ENCODE peak calls at places on chromosomes 4 and X, in eight cellular contexts. Z, W, I, C, H, X, T and S are unnamed samples.
A peak's percentile ranks its signal among the peaks of the same experiment; 100 is the strongest.

GRCh38 chrX:100747090-100747489 is 15.2 kb upstream of the SYTL4 start:
- DNase-seq in T (no peak), H (no peak), W (no peak), I (peak; percentile 25), X (no peak), Z (no peak), C (no peak), S (peak; percentile 17)

GRCh38 chr4:41644288-41644914 is 104.1 kb downstream of the PHOX2B start:
- DNase-seq in C (peak; percentile 45), W (no peak), T (peak; percentile 80), I (peak; percentile 58), H (peak; percentile 50), X (no peak), Z (peak; percentile 92), S (peak; percentile 52)

GRCh38 chr4:77990456-77990855 is 66.7 kb upstream of the FRAS1 start:
- DNase-seq in C (no peak), H (no peak), X (no peak), W (no peak), Z (no peak), I (no peak), T (no peak), S (no peak)

GRCh38 chrX:119118780-119119395 is 8.7 kb downstream of the KIAA1210 start:
- DNase-seq in X (peak; percentile 61), C (peak; percentile 28), T (peak; percentile 59), Z (peak; percentile 54), I (peak; percentile 58), H (peak; percentile 40), W (peak; percentile 29), S (peak; percentile 60)

GRCh38 chr4:151541438-151542071 is 132.6 kb downstream of the FHIP1A start:
- DNase-seq in I (peak; percentile 78), C (no peak), H (no peak), W (no peak), T (no peak), Z (no peak), X (no peak), S (peak; percentile 36)

GRCh38 chrX:64330284-64330683 is 65.0 kb downstream of the MTMR8 start:
- DNase-seq in T (no peak), C (no peak), I (no peak), X (no peak), Z (no peak), W (no peak), H (peak; percentile 0), S (no peak)

GRCh38 chrX:136417806-136418205 is 69.9 kb upstream of the BRS3 start:
- DNase-seq in X (no peak), C (no peak), Z (no peak), H (no peak), I (no peak), T (no peak), W (no peak), S (no peak)

GRCh38 chrX:49754238-49754857 is 58.6 kb upstream of the PAGE1 start:
- DNase-seq in Z (peak; percentile 32), I (peak; percentile 42), H (peak; percentile 9), C (peak; percentile 3), X (peak; percentile 51), W (no peak), T (peak; percentile 61), S (peak; percentile 32)

GRCh38 chrX:108033890-108034289 is 11.0 kb upstream of the VSIG1 start:
- DNase-seq in X (no peak), T (no peak), H (no peak), W (no peak), Z (no peak), I (peak; percentile 14), C (no peak), S (no peak)

GRCh38 chr4:185222598-185222997 is 13.2 kb downstream of the SNX25 start:
- DNase-seq in H (no peak), X (no peak), I (no peak), Z (no peak), T (no peak), C (peak; percentile 33), W (no peak), S (no peak)

GRCh38 chr4:113423631-113424030 is 337.9 kb downstream of the CAMK2D start:
- DNase-seq in Z (no peak), W (no peak), I (no peak), H (no peak), T (no peak), C (no peak), X (no peak), S (no peak)

GRCh38 chr4:3791910-3792542 is 25.8 kb downstream of the ADRA2C start:
- DNase-seq in C (peak; percentile 31), I (peak; percentile 14), Z (peak; percentile 67), T (peak; percentile 63), X (peak; percentile 52), W (no peak), H (no peak), S (peak; percentile 16)

GRCh38 chrX:13101439-13102139 is 57.2 kb upstream of the FAM9C start:
- DNase-seq in C (peak; percentile 10), X (peak; percentile 85), T (peak; percentile 62), Z (no peak), I (peak; percentile 91), W (no peak), H (no peak), S (peak; percentile 90)

GRCh38 chr4:83013420-83013867 is 2.8 kb upstream of the LIN54 start:
- DNase-seq in I (no peak), H (no peak), Z (no peak), C (peak; percentile 16), W (no peak), T (no peak), X (peak; percentile 29), S (no peak)

GRCh38 chr4:133483600-133484246 is 334.6 kb downstream of the PCDH10 start:
- DNase-seq in Z (no peak), C (peak; percentile 45), W (peak; percentile 20), T (no peak), I (peak; percentile 61), H (peak; percentile 22), X (peak; percentile 24), S (peak; percentile 55)